ENCODE peak calls at places on chromosomes 7 and 10, in six cellular contexts. One of them, this sample, is unnamed.

GRCh38 chr7:77396894-77397547 is 19.1 kb downstream of the GSAP start:
- DNase-seq in amygdala: no peak
- DNase-seq in CD8-positive, alpha-beta T cell: no peak
- DNase-seq in A172: no peak
- DNase-seq in activated CD8-positive, alpha-beta memory T cell treated with anti-CD3 and anti-CD28 coated beads for 24 hours: no peak
- DNase-seq in GM20000: no peak
- DNase-seq in this sample: no peak

GRCh38 chr10:87674963-87675362 is 15.3 kb downstream of the PAPSS2 start:
- DNase-seq in activated CD8-positive, alpha-beta memory T cell treated with anti-CD3 and anti-CD28 coated beads for 24 hours: no peak
- DNase-seq in amygdala: no peak
- DNase-seq in A172: no peak
- DNase-seq in CD8-positive, alpha-beta T cell: no peak
- DNase-seq in GM20000: no peak
- DNase-seq in this sample: no peak

GRCh38 chr10:29634764-29635625 is at the start of gene SVIL:
- DNase-seq in GM20000: no peak
- DNase-seq in amygdala: no peak
- DNase-seq in A172: no peak
- DNase-seq in activated CD8-positive, alpha-beta memory T cell treated with anti-CD3 and anti-CD28 coated beads for 24 hours: no peak
- DNase-seq in CD8-positive, alpha-beta T cell: no peak
- DNase-seq in this sample: no peak

GRCh38 chr7:36777062-36777461 is 52.8 kb upstream of the AOAH start:
- DNase-seq in A172: no peak
- DNase-seq in GM20000: no peak
- DNase-seq in amygdala: no peak
- DNase-seq in CD8-positive, alpha-beta T cell: peak
- DNase-seq in activated CD8-positive, alpha-beta memory T cell treated with anti-CD3 and anti-CD28 coated beads for 24 hours: no peak
- DNase-seq in this sample: peak

GRCh38 chr7:110522751-110523200 is 568.2 kb upstream of the LRRN3 start:
- DNase-seq in amygdala: no peak
- DNase-seq in GM20000: no peak
- DNase-seq in A172: no peak
- DNase-seq in activated CD8-positive, alpha-beta memory T cell treated with anti-CD3 and anti-CD28 coated beads for 24 hours: no peak
- DNase-seq in CD8-positive, alpha-beta T cell: no peak
- DNase-seq in this sample: no peak

GRCh38 chr10:64156131-64156530 is 634.9 kb downstream of the REEP3 start:
- DNase-seq in CD8-positive, alpha-beta T cell: no peak
- DNase-seq in GM20000: no peak
- DNase-seq in activated CD8-positive, alpha-beta memory T cell treated with anti-CD3 and anti-CD28 coated beads for 24 hours: no peak
- DNase-seq in amygdala: no peak
- DNase-seq in A172: no peak
- DNase-seq in this sample: no peak

GRCh38 chr7:116630932-116631449 is 41.0 kb upstream of the MET start:
- DNase-seq in A172: peak
- DNase-seq in activated CD8-positive, alpha-beta memory T cell treated with anti-CD3 and anti-CD28 coated beads for 24 hours: no peak
- DNase-seq in GM20000: no peak
- DNase-seq in CD8-positive, alpha-beta T cell: no peak
- DNase-seq in amygdala: no peak
- DNase-seq in this sample: no peak

GRCh38 chr7:158052381-158053095 is 535.1 kb downstream of the PTPRN2 start:
- DNase-seq in activated CD8-positive, alpha-beta memory T cell treated with anti-CD3 and anti-CD28 coated beads for 24 hours: no peak
- DNase-seq in GM20000: no peak
- DNase-seq in A172: no peak
- DNase-seq in CD8-positive, alpha-beta T cell: no peak
- DNase-seq in amygdala: no peak
- DNase-seq in this sample: no peak

GRCh38 chr7:151601521-151602305 is 82.0 kb upstream of the RHEB start:
- DNase-seq in A172: no peak
- DNase-seq in GM20000: no peak
- DNase-seq in amygdala: no peak
- DNase-seq in activated CD8-positive, alpha-beta memory T cell treated with anti-CD3 and anti-CD28 coated beads for 24 hours: no peak
- DNase-seq in CD8-positive, alpha-beta T cell: no peak
- DNase-seq in this sample: no peak

GRCh38 chr10:11724938-11725776 is 17.0 kb upstream of the ECHDC3 start:
- DNase-seq in A172: peak
- DNase-seq in GM20000: peak
- DNase-seq in amygdala: no peak
- DNase-seq in activated CD8-positive, alpha-beta memory T cell treated with anti-CD3 and anti-CD28 coated beads for 24 hours: no peak
- DNase-seq in CD8-positive, alpha-beta T cell: no peak
- DNase-seq in this sample: no peak

GRCh38 chr10:27285093-27285492 is 44.5 kb upstream of the ACBD5 start:
- DNase-seq in CD8-positive, alpha-beta T cell: peak
- DNase-seq in A172: peak
- DNase-seq in amygdala: no peak
- DNase-seq in GM20000: no peak
- DNase-seq in activated CD8-positive, alpha-beta memory T cell treated with anti-CD3 and anti-CD28 coated beads for 24 hours: no peak
- DNase-seq in this sample: no peak

GRCh38 chr10:59227136-59227673 is 50.8 kb downstream of the PHYHIPL start:
- DNase-seq in A172: no peak
- DNase-seq in GM20000: no peak
- DNase-seq in CD8-positive, alpha-beta T cell: no peak
- DNase-seq in amygdala: no peak
- DNase-seq in activated CD8-positive, alpha-beta memory T cell treated with anti-CD3 and anti-CD28 coated beads for 24 hours: no peak
- DNase-seq in this sample: no peak

GRCh38 chr7:66110861-66111260 is 3.8 kb upstream of the CRCP start:
- DNase-seq in A172: peak
- DNase-seq in activated CD8-positive, alpha-beta memory T cell treated with anti-CD3 and anti-CD28 coated beads for 24 hours: no peak
- DNase-seq in CD8-positive, alpha-beta T cell: no peak
- DNase-seq in amygdala: no peak
- DNase-seq in GM20000: no peak
- DNase-seq in this sample: no peak

GRCh38 chr10:77605466-77605865 is 32.1 kb downstream of the KCNMA1 start:
- DNase-seq in GM20000: no peak
- DNase-seq in amygdala: no peak
- DNase-seq in CD8-positive, alpha-beta T cell: no peak
- DNase-seq in A172: peak
- DNase-seq in activated CD8-positive, alpha-beta memory T cell treated with anti-CD3 and anti-CD28 coated beads for 24 hours: no peak
- DNase-seq in this sample: no peak

GRCh38 chr10:95485445-95485844 is 75.7 kb downstream of the SORBS1 start:
- DNase-seq in A172: peak
- DNase-seq in GM20000: no peak
- DNase-seq in CD8-positive, alpha-beta T cell: no peak
- DNase-seq in activated CD8-positive, alpha-beta memory T cell treated with anti-CD3 and anti-CD28 coated beads for 24 hours: no peak
- DNase-seq in amygdala: no peak
- DNase-seq in this sample: no peak

GRCh38 chr10:113385021-113385975 is 167.6 kb upstream of the HABP2 start:
- DNase-seq in activated CD8-positive, alpha-beta memory T cell treated with anti-CD3 and anti-CD28 coated beads for 24 hours: peak
- DNase-seq in GM20000: peak
- DNase-seq in amygdala: peak
- DNase-seq in CD8-positive, alpha-beta T cell: peak
- DNase-seq in A172: peak
- DNase-seq in this sample: peak

GRCh38 chr7:158849553-158850389 is 6.6 kb upstream of the DYNC2I1 start:
- DNase-seq in activated CD8-positive, alpha-beta memory T cell treated with anti-CD3 and anti-CD28 coated beads for 24 hours: no peak
- DNase-seq in amygdala: no peak
- DNase-seq in CD8-positive, alpha-beta T cell: no peak
- DNase-seq in A172: no peak
- DNase-seq in GM20000: no peak
- DNase-seq in this sample: no peak

GRCh38 chr10:129863231-129863663 is 100.8 kb downstream of the EBF3 start:
- DNase-seq in GM20000: no peak
- DNase-seq in activated CD8-positive, alpha-beta memory T cell treated with anti-CD3 and anti-CD28 coated beads for 24 hours: no peak
- DNase-seq in amygdala: no peak
- DNase-seq in A172: no peak
- DNase-seq in CD8-positive, alpha-beta T cell: no peak
- DNase-seq in this sample: no peak